ENCODE peak calls at places on chromosome 17, in nine cellular contexts. B is astrocyte; R is tibial nerve; T is ascending aorta; X is sigmoid colon; W is heart left ventricle; D is CD4-positive, alpha-beta T cell; Q is IMR-90; F is HFFc6. H is an unnamed sample.

GRCh38 chr17:2084129-2084765 is 29.3 kb downstream of the HIC1 start:
- DNase-seq in B (peak), R (peak), T (no peak), X (peak), W (no peak), D (no peak), Q (peak), F (peak), H (no peak)

GRCh38 chr17:16313159-16314090 is 39.8 kb downstream of the CENPV start:
- DNase-seq in B (peak), R (no peak), T (no peak), X (no peak), W (no peak), D (no peak), Q (peak), F (no peak), H (no peak)

GRCh38 chr17:72479113-72479512 is 358.3 kb downstream of the SOX9 start:
- DNase-seq in B (no peak), R (no peak), T (no peak), X (no peak), W (no peak), D (no peak), Q (no peak), F (no peak), H (no peak)

GRCh38 chr17:83127431-83128160 is 48.2 kb downstream of the METRNL start:
- DNase-seq in B (no peak), R (no peak), T (peak), X (no peak), W (peak), D (no peak), Q (no peak), F (no peak), H (no peak)

GRCh38 chr17:42281571-42282096 is 5.4 kb upstream of the STAT5B start:
- DNase-seq in B (no peak), R (no peak), T (no peak), X (peak), W (peak), D (no peak), Q (no peak), F (no peak), H (no peak)

GRCh38 chr17:71801301-71801700 is 319.5 kb upstream of the SOX9 start:
- DNase-seq in B (peak), R (no peak), T (no peak), X (no peak), W (no peak), D (no peak), Q (no peak), F (no peak), H (peak)

GRCh38 chr17:38750312-38751121 is 2.0 kb upstream of the PSMB3 start:
- DNase-seq in B (no peak), R (no peak), T (no peak), X (no peak), W (peak), D (no peak), Q (peak), F (no peak), H (no peak)

GRCh38 chr17:72706396-72706981 is 386.0 kb downstream of the SLC39A11 start:
- DNase-seq in B (no peak), R (no peak), T (no peak), X (no peak), W (no peak), D (no peak), Q (no peak), F (no peak), H (no peak)

GRCh38 chr17:63086483-63087185 is 120.6 kb downstream of the TANC2 start:
- DNase-seq in B (peak), R (no peak), T (no peak), X (no peak), W (no peak), D (no peak), Q (no peak), F (no peak), H (no peak)

GRCh38 chr17:329794-330420 is 22.7 kb downstream of the RPH3AL start:
- DNase-seq in B (no peak), R (no peak), T (no peak), X (peak), W (peak), D (no peak), Q (no peak), F (no peak), H (no peak)

GRCh38 chr17:75998327-75998795 is 2.3 kb upstream of the CDK3 start:
- DNase-seq in B (no peak), R (no peak), T (no peak), X (no peak), W (peak), D (no peak), Q (no peak), F (peak), H (no peak)

GRCh38 chr17:70109497-70109896 is 34.5 kb downstream of the KCNJ16 start:
- DNase-seq in B (no peak), R (no peak), T (peak), X (no peak), W (no peak), D (no peak), Q (no peak), F (no peak), H (no peak)

GRCh38 chr17:57697891-57698708 is 47.0 kb downstream of the CCDC182 start:
- DNase-seq in B (no peak), R (no peak), T (no peak), X (no peak), W (no peak), D (no peak), Q (no peak), F (no peak), H (no peak)

GRCh38 chr17:63835167-63835720 is 7.2 kb downstream of the SMARCD2 start:
- DNase-seq in B (no peak), R (no peak), T (no peak), X (peak), W (no peak), D (no peak), Q (no peak), F (no peak), H (no peak)

GRCh38 chr17:77085916-77086432 is 54.8 kb upstream of the SEC14L1 start:
- DNase-seq in B (no peak), R (no peak), T (no peak), X (no peak), W (no peak), D (no peak), Q (no peak), F (no peak), H (no peak)

GRCh38 chr17:83180996-83181481 is 101.6 kb downstream of the METRNL start:
- DNase-seq in B (no peak), R (no peak), T (no peak), X (no peak), W (no peak), D (no peak), Q (no peak), F (no peak), H (no peak)

GRCh38 chr17:77824102-77824779 is 134.3 kb upstream of the TNRC6C start:
- DNase-seq in B (no peak), R (no peak), T (no peak), X (peak), W (no peak), D (no peak), Q (no peak), F (no peak), H (no peak)

GRCh38 chr17:14833201-14833773 is 431.8 kb downstream of the PMP22 start:
- DNase-seq in B (no peak), R (no peak), T (no peak), X (no peak), W (no peak), D (no peak), Q (peak), F (peak), H (peak)

GRCh38 chr17:66426397-66427033 is 124.1 kb downstream of the PRKCA start:
- DNase-seq in B (no peak), R (no peak), T (no peak), X (peak), W (no peak), D (peak), Q (peak), F (no peak), H (no peak)

GRCh38 chr17:2222901-2223616 is 80.5 kb downstream of the SMG6 start:
- DNase-seq in B (peak), R (peak), T (peak), X (peak), W (no peak), D (peak), Q (peak), F (peak), H (no peak)

GRCh38 chr17:63335818-63336217 is 110.3 kb downstream of the CYB561 start:
- DNase-seq in B (no peak), R (no peak), T (no peak), X (no peak), W (no peak), D (no peak), Q (no peak), F (no peak), H (no peak)

DNA sequence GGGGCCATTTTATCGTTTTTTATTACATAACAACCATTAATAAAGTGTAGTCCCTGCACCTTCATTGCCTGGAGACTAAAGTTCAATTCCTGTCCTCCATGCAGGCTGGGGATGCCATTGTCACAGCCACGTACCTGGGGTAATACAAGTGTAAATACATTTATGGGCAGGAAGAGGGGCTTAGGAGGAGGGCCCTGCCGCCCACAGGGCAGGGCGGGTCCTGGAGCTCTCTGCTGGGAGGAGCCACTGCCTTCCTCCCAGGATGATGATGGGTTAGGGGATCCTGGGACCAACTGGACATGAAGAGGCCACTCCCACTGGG is 44.0 kb upstream of the SLC38A10 start:
- DNase-seq in B (no peak), R (no peak), T (no peak), X (no peak), W (no peak), D (no peak), Q (no peak), F (no peak), H (no peak)
- TF ChIP-seq CTCF in B (no peak), R (no peak), T (no peak), X (no peak), W (no peak), D (no peak), Q (no peak), F (no peak), H (no peak)

DNA sequence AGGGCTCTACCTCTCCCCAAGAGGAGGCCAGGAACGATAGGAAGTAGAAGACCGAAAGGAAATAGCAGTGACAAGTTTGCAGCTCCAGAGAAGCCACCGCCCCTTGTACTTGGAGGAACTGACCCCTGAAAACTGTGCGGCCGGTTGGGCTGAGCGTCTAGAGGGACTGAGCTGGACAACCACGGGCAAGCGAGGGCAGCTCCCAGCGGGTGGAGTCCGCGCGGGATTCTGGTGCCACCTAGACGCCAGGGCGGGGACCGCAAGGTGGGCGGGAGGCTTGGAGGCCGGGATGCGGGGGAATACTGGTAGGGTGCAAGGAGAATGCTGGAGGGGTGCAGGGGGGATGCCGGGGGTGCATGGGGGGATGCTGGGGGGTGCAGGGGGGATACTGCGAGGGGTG is 1.3 kb upstream of the SLC6A4 start:
- DNase-seq in B (peak), R (peak), T (peak), X (no peak), W (peak), D (no peak), Q (no peak), F (no peak), H (no peak)
- TF ChIP-seq CTCF in B (peak), R (peak), T (no peak), X (no peak), W (peak), D (no peak), Q (peak), F (peak), H (peak)

DNA sequence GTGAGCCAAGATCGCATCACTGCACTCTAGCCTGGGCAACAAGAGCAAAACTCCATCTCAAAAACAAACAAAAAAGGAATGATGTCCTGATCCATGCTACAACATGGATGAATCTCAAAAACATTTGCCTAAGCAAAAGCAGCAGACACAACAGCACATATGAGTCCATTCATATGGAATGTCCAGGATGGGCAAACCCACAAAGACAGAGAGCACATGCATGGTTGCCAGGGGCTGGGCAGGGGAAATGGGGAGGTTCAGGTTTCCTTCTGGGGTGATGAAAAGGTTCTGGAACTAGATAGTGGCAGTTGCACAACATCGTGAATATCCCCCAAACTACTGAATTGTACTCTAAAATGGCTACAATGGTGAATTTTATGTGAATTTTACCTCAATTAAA is 35.3 kb upstream of the RAI1 start:
- DNase-seq in B (peak), R (no peak), T (no peak), X (no peak), W (no peak), D (no peak), Q (peak), F (no peak), H (no peak)
- TF ChIP-seq CTCF in B (no peak), R (no peak), T (no peak), X (no peak), W (no peak), D (no peak), Q (no peak), F (no peak), H (no peak)

GRCh38 chr17:80388175-80388574 is 26.8 kb upstream of the ENDOV start:
- DNase-seq in B (no peak), R (no peak), T (no peak), X (no peak), W (no peak), D (no peak), Q (no peak), F (no peak), H (no peak)
- TF ChIP-seq CTCF in B (no peak), R (no peak), T (no peak), X (no peak), W (no peak), D (no peak), Q (no peak), F (peak), H (no peak)

DNA sequence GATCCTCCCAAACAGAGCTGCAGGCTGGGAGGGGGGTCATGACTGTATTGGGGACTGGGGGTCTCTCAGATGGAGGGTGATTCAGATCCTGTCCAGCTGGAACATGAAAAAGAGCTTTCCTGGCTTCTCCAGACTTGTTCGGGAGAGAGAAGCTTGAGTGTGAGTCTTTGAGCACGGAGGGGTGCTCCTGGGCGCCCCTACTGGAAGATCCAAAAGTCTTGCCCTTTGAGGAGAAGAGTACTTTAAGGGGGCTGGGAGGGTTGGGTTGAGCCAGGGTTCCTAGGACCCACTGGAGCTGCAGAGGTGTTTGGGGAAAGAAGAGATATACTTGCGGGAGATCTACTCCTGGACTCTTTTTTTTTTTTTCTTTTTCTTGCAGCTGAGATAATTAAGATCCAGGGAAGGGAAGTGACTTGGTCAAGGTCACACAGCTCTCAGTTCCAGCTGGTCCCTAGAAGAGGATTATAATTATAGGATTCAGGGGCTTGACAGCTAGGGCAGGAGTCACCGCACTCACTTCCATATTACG is 8.4 kb downstream of the RARA start:
- DNase-seq in B (peak), R (no peak), T (peak), X (peak), W (no peak), D (peak), Q (peak), F (peak), H (no peak)
- TF ChIP-seq CTCF in B (peak), R (peak), T (peak), X (peak), W (peak), D (peak), Q (peak), F (peak), H (peak)

GRCh38 chr17:60311936-60312335 is 80.0 kb downstream of the USP32 start:
- DNase-seq in B (peak), R (no peak), T (no peak), X (no peak), W (no peak), D (no peak), Q (peak), F (no peak), H (no peak)

GRCh38 chr17:60311186-60311585 is 80.7 kb downstream of the USP32 start:
- DNase-seq in B (no peak), R (no peak), T (no peak), X (no peak), W (no peak), D (no peak), Q (peak), F (no peak), H (no peak)

GRCh38 chr17:60318830-60319229 is 73.1 kb downstream of the USP32 start:
- DNase-seq in B (no peak), R (no peak), T (no peak), X (no peak), W (no peak), D (no peak), Q (no peak), F (no peak), H (no peak)

GRCh38 chr17:60314423-60314822 is 77.5 kb downstream of the USP32 start:
- DNase-seq in B (no peak), R (no peak), T (no peak), X (no peak), W (no peak), D (no peak), Q (no peak), F (no peak), H (no peak)

DNA sequence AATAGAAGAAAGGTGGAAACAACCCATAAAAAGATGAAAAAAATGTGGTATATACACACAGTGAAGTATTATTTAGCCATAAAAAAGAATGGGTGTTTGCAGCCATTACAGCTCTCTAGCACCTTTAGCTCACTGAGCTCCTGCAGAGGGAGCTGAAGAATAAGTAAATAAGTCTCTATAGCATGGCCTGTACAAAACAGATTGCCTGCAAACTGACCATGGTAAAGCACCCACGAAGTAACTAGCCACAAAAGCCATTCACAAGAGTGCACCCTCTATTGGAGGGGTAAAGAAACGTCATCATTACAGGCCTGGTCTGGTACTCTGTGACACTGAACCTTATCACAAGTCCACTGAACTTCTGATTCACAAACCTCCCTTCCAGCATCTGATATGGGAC is 76.3 kb downstream of the USP32 start:
- DNase-seq in B (no peak), R (no peak), T (no peak), X (no peak), W (no peak), D (no peak), Q (no peak), F (no peak), H (no peak)
- TF ChIP-seq CTCF in B (no peak), R (no peak), T (no peak), X (no peak), W (no peak), D (no peak), Q (peak), F (peak), H (peak)

GRCh38 chr17:67993153-67993997 is 2.9 kb downstream of the C17orf58 start:
- DNase-seq in B (peak), R (peak), T (peak), X (peak), W (peak), D (peak), Q (peak), F (peak), H (no peak)

GRCh38 chr17:67998466-67998865 is 2.2 kb upstream of the C17orf58 start:
- DNase-seq in B (no peak), R (no peak), T (no peak), X (no peak), W (no peak), D (no peak), Q (no peak), F (no peak), H (no peak)

GRCh38 chr17:67993998-67994361 is 2.3 kb downstream of the C17orf58 start:
- DNase-seq in B (no peak), R (no peak), T (no peak), X (no peak), W (no peak), D (no peak), Q (peak), F (no peak), H (no peak)

GRCh38 chr17:67994827-67995567 is 1.3 kb downstream of the C17orf58 start:
- DNase-seq in B (peak), R (no peak), T (peak), X (no peak), W (no peak), D (no peak), Q (peak), F (peak), H (no peak)

GRCh38 chr17:67995568-67996191 is 589 bp downstream of the C17orf58 start:
- DNase-seq in B (no peak), R (peak), T (peak), X (peak), W (no peak), D (peak), Q (no peak), F (no peak), H (no peak)
- TF ChIP-seq CTCF in B (no peak), R (no peak), T (no peak), X (no peak), W (no peak), D (no peak), Q (no peak), F (peak), H (no peak)

GRCh38 chr17:6998855-6999508 is 3.1 kb downstream of the ALOX12 start:
- DNase-seq in B (no peak), R (no peak), T (no peak), X (no peak), W (no peak), D (no peak), Q (no peak), F (no peak), H (no peak)

GRCh38 chr17:7004398-7005253 is 7.8 kb upstream of the RNASEK start:
- DNase-seq in B (no peak), R (peak), T (no peak), X (no peak), W (no peak), D (peak), Q (peak), F (peak), H (no peak)

GRCh38 chr17:7002288-7003047 is 6.6 kb downstream of the ALOX12 start:
- DNase-seq in B (no peak), R (no peak), T (no peak), X (peak), W (no peak), D (no peak), Q (no peak), F (no peak), H (no peak)

GRCh38 chr17:7003745-7004144 is 7.9 kb downstream of the ALOX12 start:
- DNase-seq in B (no peak), R (no peak), T (no peak), X (no peak), W (no peak), D (no peak), Q (no peak), F (no peak), H (no peak)

GRCh38 chr17:7001562-7001961 is 5.7 kb downstream of the ALOX12 start:
- DNase-seq in B (no peak), R (no peak), T (no peak), X (peak), W (no peak), D (peak), Q (no peak), F (no peak), H (no peak)
- TF ChIP-seq CTCF in B (peak), R (peak), T (no peak), X (no peak), W (peak), D (peak), Q (peak), F (peak), H (peak)

GRCh38 chr17:18213666-18214270 is 11.7 kb upstream of the LLGL1 start:
- DNase-seq in B (no peak), R (no peak), T (no peak), X (no peak), W (no peak), D (no peak), Q (no peak), F (no peak), H (no peak)

GRCh38 chr17:18219016-18219415 is 6.4 kb upstream of the LLGL1 start:
- DNase-seq in B (peak), R (peak), T (no peak), X (no peak), W (no peak), D (no peak), Q (peak), F (peak), H (no peak)

GRCh38 chr17:18217412-18218015 is 7.9 kb upstream of the LLGL1 start:
- DNase-seq in B (peak), R (peak), T (peak), X (peak), W (peak), D (peak), Q (peak), F (peak), H (no peak)
- TF ChIP-seq CTCF in B (peak), R (peak), T (peak), X (peak), W (peak), D (peak), Q (peak), F (peak), H (peak)